ENCODE peak calls at places on chromosomes 13 and 19, in seven cellular contexts. G is stimulated activated CD4-positive, alpha-beta T cell treated with anti-CD3 and anti-CD28 coated beads, Interleukin-15, amount 100 ng/mL, for 24 hours; P is NCI-H69; Q is HTR-8/SVneo; J is activated CD4-positive, alpha-beta T cell treated with anti-CD3 and anti-CD28 coated beads for 4 hours; E is COR-L47; V is OCI-LY7. D is an unnamed sample.

GRCh38 chr13:73765651-73766384 is 368.4 kb downstream of the KLF12 start:
- DNase-seq in J (peak; percentile 70), V (peak; percentile 88), E (peak; percentile 98), Q (no peak), G (peak; percentile 75), P (peak; percentile 97), D (peak; percentile 91)

GRCh38 chr13:102141625-102142472 is 260.0 kb downstream of the FGF14 start:
- DNase-seq in P (peak; percentile 65), E (no peak), G (no peak), Q (peak; percentile 0), J (no peak), V (peak; percentile 1), D (no peak)

GRCh38 chr13:98751397-98752110 is 918 bp downstream of the SLC15A1 start:
- DNase-seq in E (no peak), J (no peak), P (peak; percentile 41), Q (no peak), V (no peak), G (no peak), D (no peak)

GRCh38 chr19:28609944-28610343 is 603.0 kb downstream of the UQCRFS1 start:
- DNase-seq in J (no peak), V (no peak), G (no peak), Q (no peak), P (no peak), E (no peak), D (no peak)

GRCh38 chr13:29454931-29455481 is 140.5 kb downstream of the SLC7A1 start:
- DNase-seq in P (peak; percentile 42), Q (no peak), E (no peak), V (peak; percentile 33), G (peak; percentile 11), J (no peak), D (no peak)

GRCh38 chr13:65592757-65593156 is 1637.4 kb downstream of the PCDH9 start:
- DNase-seq in V (no peak), E (no peak), J (no peak), P (no peak), G (no peak), Q (no peak), D (no peak)

GRCh38 chr13:31105020-31105800 is 56.5 kb downstream of the HSPH1 start:
- DNase-seq in Q (no peak), J (no peak), P (no peak), E (no peak), V (no peak), G (no peak), D (no peak)

GRCh38 chr19:4748589-4748988 is 24.9 kb upstream of the DPP9 start:
- DNase-seq in P (peak; percentile 63), Q (no peak), V (no peak), E (peak; percentile 38), J (no peak), G (no peak), D (no peak)

GRCh38 chr13:100210966-100211710 is 122.2 kb downstream of the PCCA start:
- DNase-seq in E (no peak), P (no peak), V (no peak), Q (no peak), G (no peak), J (no peak), D (no peak)

GRCh38 chr19:2337329-2337707 is 8.8 kb downstream of the SPPL2B start:
- DNase-seq in P (peak; percentile 21), E (no peak), Q (no peak), J (no peak), V (no peak), G (no peak), D (no peak)

GRCh38 chr13:112658807-112659206 is 31.0 kb upstream of the ATP11A start:
- DNase-seq in E (no peak), Q (no peak), P (no peak), J (no peak), G (no peak), V (no peak), D (no peak)

GRCh38 chr13:47679391-47679790 is 321.7 kb downstream of the SUCLA2 start:
- DNase-seq in P (no peak), G (no peak), V (no peak), E (no peak), J (no peak), Q (no peak), D (no peak)

GRCh38 chr13:23558675-23559536 is 11.3 kb upstream of the TNFRSF19 start:
- DNase-seq in P (peak; percentile 76), Q (peak; percentile 63), V (no peak), E (no peak), J (no peak), G (peak; percentile 19), D (peak; percentile 16)

GRCh38 chr19:55546822-55547614 is 1.7 kb upstream of the SBK3 start:
- DNase-seq in G (peak; percentile 6), E (no peak), J (no peak), P (peak; percentile 43), V (no peak), Q (no peak), D (no peak)

D was measured in NCI-H1436.